ENCODE peak calls at places on chromosomes 12 and 14, in five cellular contexts. S, A, Q, L and D are unnamed samples. For H3K36me3, the result is how much of the 10 kb centered on the place peaks cover.

GRCh38 chr12:4909734-4910501 is at the start of gene KCNA1:
- DNase-seq in L (no peak), Q (no peak), S (no peak), A (no peak), D (peak)

GRCh38 chr14:36129181-36129580 is 47.3 kb downstream of the PTCSC3 start:
- DNase-seq in S (no peak), L (no peak), A (no peak), Q (no peak), D (no peak)

GRCh38 chr12:75825686-75826085 is 205.9 kb downstream of the PHLDA1 start:
- DNase-seq in L (peak), Q (no peak), A (no peak), S (no peak), D (no peak)

GRCh38 chr12:56601503-56601902 is 28.6 kb downstream of the BAZ2A start:
- DNase-seq in L (peak), A (no peak), S (no peak), Q (peak), D (no peak)

GRCh38 chr14:104383931-104384775 is 195.4 kb upstream of the C14orf180 start:
- DNase-seq in S (no peak), A (peak), Q (no peak), L (no peak), D (peak)

GRCh38 chr14:75783602-75784313 is 122.7 kb downstream of the TTLL5 start:
- DNase-seq in A (no peak), L (no peak), Q (no peak), S (no peak), D (no peak)

GRCh38 chr12:130084359-130084758 is 77.9 kb upstream of the FZD10 start:
- DNase-seq in A (no peak), L (no peak), Q (no peak), S (no peak), D (no peak)

GRCh38 chr12:108784270-108784669 is 53.0 kb upstream of the CORO1C start:
- DNase-seq in S (peak), A (no peak), L (no peak), Q (no peak), D (peak)

GRCh38 chr12:110546339-110546738 is 36.8 kb downstream of the PPTC7 start:
- DNase-seq in S (no peak), L (peak), A (no peak), Q (no peak), D (no peak)

GRCh38 chr14:60313093-60313492 is 64.1 kb downstream of the PPM1A start:
- DNase-seq in S (no peak), L (no peak), Q (no peak), A (no peak), D (no peak)

GRCh38 chr14:55446833-55447232 is 6.4 kb upstream of the TBPL2 start:
- DNase-seq in L (peak), A (no peak), S (no peak), Q (no peak), D (no peak)

GRCh38 chr12:48818831-48819590 is 715 bp downstream of the CACNB3 start:
- DNase-seq in S (no peak), L (no peak), A (no peak), Q (peak), D (no peak)

GRCh38 chr12:80877706-80878384 is 59.9 kb downstream of the LIN7A start:
- DNase-seq in S (no peak), Q (no peak), L (no peak), A (no peak), D (no peak)

GRCh38 chr12:130949806-130950205 is 3.9 kb upstream of the ADGRD1 start:
- DNase-seq in S (no peak), L (no peak), Q (no peak), A (no peak), D (no peak)

GRCh38 chr12:10132971-10133370 is 3.0 kb upstream of the CLEC7A start:
- DNase-seq in Q (no peak), S (no peak), A (no peak), L (no peak), D (no peak)

GRCh38 chr12:54444202-54444601 is 25.1 kb upstream of the ITGA5 start:
- DNase-seq in Q (no peak), L (no peak), A (no peak), S (no peak), D (no peak)

GRCh38 chr12:81596558-81596957 is 162.6 kb downstream of the PPFIA2 start:
- DNase-seq in Q (no peak), S (no peak), A (no peak), L (no peak), D (no peak)

GRCh38 chr12:67068204-67068731 is 200.9 kb upstream of the CAND1 start:
- DNase-seq in L (no peak), A (no peak), S (no peak), Q (peak), D (no peak)

GRCh38 chr12:11705010-11705409 is 55.5 kb downstream of the ETV6 start:
- DNase-seq in S (no peak), A (no peak), L (peak), Q (no peak), D (peak)

GRCh38 chr12:56257491-56258067 is 605 bp downstream of the ANKRD52 start:
- DNase-seq in S (no peak), A (no peak), Q (no peak), L (no peak), D (no peak)

GRCh38 chr14:35336171-35337073 is 44.2 kb downstream of the PSMA6 start:
- DNase-seq in L (peak), S (peak), Q (peak), A (peak), D (peak)

GRCh38 chr12:1044697-1045096 is 53.7 kb downstream of the ERC1 start:
- DNase-seq in S (no peak), A (no peak), Q (no peak), L (no peak), D (no peak)

GRCh38 chr14:104266643-104267575 is 128.5 kb downstream of the KIF26A start:
- DNase-seq in Q (no peak), S (peak), L (no peak), A (no peak), D (peak)

GRCh38 chr14:34043627-34044372 is 92.9 kb upstream of the EGLN3 start:
- DNase-seq in A (no peak), L (no peak), Q (no peak), S (no peak), D (no peak)

GRCh38 chr14:92917041-92917940 is 5.7 kb upstream of the CHGA start:
- DNase-seq in S (no peak), Q (no peak), A (no peak), L (no peak), D (no peak)

DNA sequence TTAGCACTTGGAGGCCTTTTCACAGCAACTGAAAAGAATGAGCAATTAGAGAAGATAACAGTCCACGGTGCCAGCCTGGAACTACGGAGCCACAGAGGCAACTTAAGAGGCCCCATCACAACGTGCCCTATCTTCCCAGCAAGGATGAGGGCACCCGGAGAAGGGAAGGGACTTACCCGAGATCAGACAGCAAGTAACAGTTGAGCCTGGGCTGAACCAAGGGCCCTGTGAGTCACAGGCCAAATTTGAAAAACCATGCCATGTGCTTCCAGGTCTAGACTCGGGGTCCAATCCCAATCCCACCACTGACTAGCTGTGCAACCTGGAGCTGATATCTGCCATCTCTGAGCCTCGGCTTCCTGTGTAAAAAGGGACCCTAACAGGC is 42.2 kb downstream of the PITPNM2 start:
- DNase-seq in Q (no peak), L (no peak), A (no peak), S (no peak), D (no peak)
- H3K36me3 ChIP-seq in Q (under half), L (under half), A (under half), S (under half), D (under half)

DNA sequence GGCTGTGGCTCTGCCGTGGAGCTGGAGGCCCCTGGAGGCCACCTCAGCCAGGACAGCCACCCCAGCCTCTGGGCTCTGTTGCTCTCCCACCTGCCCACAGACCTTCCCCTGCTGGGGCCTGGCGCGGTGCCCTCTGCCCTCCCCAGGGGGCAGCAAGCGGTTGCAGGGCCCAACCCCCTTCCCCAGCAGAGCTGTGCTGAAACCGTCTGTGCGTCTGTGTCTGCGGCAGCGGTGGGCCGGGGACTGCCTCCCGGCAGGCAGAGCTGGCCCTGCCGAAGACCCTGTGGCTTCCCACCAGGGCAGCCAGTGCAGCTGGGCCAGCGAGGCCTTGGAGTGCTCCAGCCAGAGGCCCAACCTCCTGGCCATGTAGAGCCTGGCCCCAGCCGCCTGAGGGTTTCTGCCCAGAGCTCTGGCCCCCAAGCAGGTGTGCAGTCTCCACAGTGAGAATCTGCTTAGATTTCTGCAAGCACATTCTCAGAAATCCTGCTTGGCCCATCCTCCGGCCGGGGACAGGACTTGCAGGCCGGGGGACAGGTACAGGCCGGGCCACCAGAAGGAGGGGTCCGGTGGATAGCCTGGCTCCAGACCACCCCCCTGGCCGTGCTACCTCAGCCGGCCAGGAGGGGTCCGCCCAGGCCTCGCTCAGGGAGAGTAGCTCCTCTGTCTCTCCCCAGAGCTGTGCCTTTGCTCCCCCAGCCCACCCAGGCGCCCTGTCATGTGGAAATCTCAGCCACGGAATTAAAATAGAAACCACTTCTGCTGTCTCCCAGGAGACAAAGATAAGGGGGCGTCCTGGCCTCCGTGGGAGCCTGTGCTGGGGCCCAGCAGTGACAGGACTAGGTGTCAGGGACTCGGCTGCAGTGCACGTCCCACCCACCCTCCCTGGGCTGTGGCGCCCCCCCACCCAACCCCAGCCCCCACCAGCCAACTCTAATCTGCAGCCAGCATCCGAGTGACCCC is 3.5 kb upstream of the CRIP2 start:
- DNase-seq in L (no peak), S (no peak), A (no peak), Q (no peak), D (no peak)
- H3K4me3 ChIP-seq in L (no peak), S (no peak), A (no peak), Q (no peak), D (no peak)

DNA sequence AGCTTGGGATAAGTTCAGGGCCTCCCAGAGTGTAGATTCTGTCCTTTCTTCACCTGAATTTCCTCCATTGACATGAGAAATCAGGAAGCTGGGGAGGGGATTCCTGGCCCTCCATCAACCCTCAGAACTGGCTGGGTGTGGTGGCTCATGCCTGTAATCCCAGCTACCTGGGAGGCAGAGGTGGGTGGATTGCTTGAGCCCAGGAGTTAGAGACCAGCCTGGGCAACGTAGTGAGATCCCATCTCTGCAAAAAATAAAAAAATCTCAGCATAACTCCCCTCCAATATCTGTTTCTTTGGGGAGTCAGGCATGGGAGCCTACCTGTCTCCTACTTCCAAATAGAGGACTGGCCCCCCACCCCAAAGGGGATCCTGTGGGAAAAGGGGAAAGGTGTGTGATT is 59.8 kb upstream of the TBX3 start:
- DNase-seq in L (no peak), S (no peak), Q (no peak), A (no peak), D (no peak)
- H3K36me3 ChIP-seq in L (under half), S (under half), Q (under half), A (under half), D (under half)

GRCh38 chr14:31229638-31230229 is 22.1 kb upstream of the HECTD1 start:
- DNase-seq in Q (peak), S (peak), A (peak), L (peak), D (peak)
- H3K4me3 ChIP-seq in Q (no peak), S (peak), A (peak), L (peak), D (no peak)

GRCh38 chr12:29768372-29768771 is 15.4 kb downstream of the TMTC1 start:
- DNase-seq in A (no peak), Q (no peak), S (no peak), L (no peak), D (no peak)

GRCh38 chr12:29759950-29760349 is 23.8 kb downstream of the TMTC1 start:
- DNase-seq in L (no peak), Q (no peak), A (no peak), S (no peak), D (no peak)

GRCh38 chr12:29763301-29763683 is 20.4 kb downstream of the TMTC1 start:
- DNase-seq in A (no peak), S (no peak), L (no peak), Q (no peak), D (no peak)

GRCh38 chr12:29756741-29757390 is 26.9 kb downstream of the TMTC1 start:
- DNase-seq in L (no peak), A (no peak), Q (no peak), S (no peak), D (no peak)

DNA sequence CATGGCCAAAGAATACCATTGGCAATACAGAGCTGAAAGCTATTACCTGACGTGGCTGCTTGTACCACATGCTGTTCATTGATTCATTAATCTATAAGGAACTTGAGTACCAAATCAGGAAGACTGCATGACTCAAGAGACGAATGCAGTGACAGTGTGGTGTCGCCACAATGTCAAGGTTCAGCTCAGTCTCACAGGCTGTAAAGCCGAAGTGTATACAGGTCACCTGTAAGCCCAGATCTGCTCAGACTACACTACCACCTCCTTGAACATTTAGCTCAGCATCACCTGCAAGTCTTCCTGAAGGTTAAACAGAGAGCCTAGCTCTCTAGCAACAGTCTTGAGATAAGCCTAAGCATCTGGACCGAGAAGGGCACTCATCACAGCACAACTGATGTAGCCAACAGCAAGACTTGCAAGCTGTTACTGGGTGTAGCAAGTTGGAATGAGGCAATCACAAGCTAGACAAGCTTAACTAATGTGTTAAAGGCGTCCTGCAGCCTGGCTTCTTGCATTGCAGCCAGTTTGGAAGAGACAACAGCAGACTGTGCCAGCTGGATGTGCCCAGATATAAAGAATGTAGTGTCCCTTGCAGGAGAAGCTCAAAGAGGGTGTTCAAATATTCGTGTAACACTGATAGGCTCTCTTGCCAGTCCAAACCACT is 21.0 kb downstream of the TMTC1 start:
- DNase-seq in L (no peak), S (no peak), A (peak), Q (no peak), D (no peak)
- H3K36me3 ChIP-seq in L (under half), S (under half), A (under half), Q (under half), D (under half)

DNA sequence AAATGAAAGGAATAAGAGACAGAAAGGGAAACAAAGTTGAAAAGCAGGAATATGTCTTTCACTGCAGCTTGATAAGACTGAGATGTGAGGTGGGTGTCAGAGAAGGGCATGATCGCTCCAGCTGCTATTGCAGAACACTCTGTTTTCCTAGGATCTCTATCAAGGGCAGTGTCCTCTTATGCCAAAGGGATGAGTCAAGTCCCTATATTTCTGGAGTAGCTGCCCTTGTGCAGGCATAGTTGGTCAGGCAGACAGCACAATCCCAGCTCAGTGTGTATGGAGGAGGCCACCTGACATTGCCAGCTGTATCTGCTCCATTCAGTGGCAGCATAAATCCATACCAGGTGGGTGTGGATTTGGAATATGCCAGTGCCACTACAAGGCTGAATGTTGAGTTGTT is 101.6 kb downstream of the DAD1 start:
- DNase-seq in S (no peak), A (no peak), Q (no peak), L (no peak), D (no peak)
- H3K4me3 ChIP-seq in S (no peak), A (no peak), Q (no peak), L (no peak), D (no peak)

GRCh38 chr12:51600721-51601120 is 9.7 kb downstream of the SCN8A start:
- DNase-seq in S (no peak), A (no peak), L (no peak), Q (no peak), D (no peak)
- H3K36me3 ChIP-seq in S (under half), A (under half), L (under half), Q (under half), D (under half)